ENCODE peak calls at places on chromosomes 2 and 18, in nine cellular contexts. Y, N, G, V, U, E, M, K and P are unnamed samples.

GRCh38 chr2:227407601-227408089 is 19.9 kb upstream of the SCYGR1 start:
- DNase-seq in U (no peak), G (peak; percentile 39), M (peak; percentile 81), Y (no peak), E (no peak), K (no peak), N (no peak), V (no peak), P (peak; percentile 86)

GRCh38 chr2:8634466-8635172 is 47.2 kb upstream of the ID2 start:
- DNase-seq in V (no peak), E (no peak), M (no peak), U (no peak), N (no peak), K (no peak), Y (no peak), G (no peak), P (no peak)

GRCh38 chr2:142218471-142218870 is 87.7 kb upstream of the LRP1B start:
- DNase-seq in E (peak; percentile 2), N (no peak), U (no peak), G (peak; percentile 93), V (peak; percentile 46), K (no peak), M (no peak), Y (no peak), P (no peak)

GRCh38 chr2:156455366-156455975 is 19.3 kb downstream of the GPD2 start:
- DNase-seq in V (peak; percentile 58), Y (no peak), E (peak; percentile 87), K (no peak), N (no peak), G (peak; percentile 48), U (no peak), M (no peak), P (no peak)

GRCh38 chr18:45110577-45111506 is 430.2 kb downstream of the SETBP1 start:
- DNase-seq in V (peak; percentile 66), N (peak; percentile 12), M (peak; percentile 70), U (no peak), G (no peak), K (no peak), Y (peak; percentile 71), E (peak; percentile 81), P (no peak)

GRCh38 chr18:10290244-10291240 is 163.9 kb upstream of the APCDD1 start:
- DNase-seq in Y (no peak), G (peak; percentile 7), N (no peak), M (no peak), K (peak; percentile 64), E (no peak), V (no peak), U (no peak), P (peak; percentile 74)

GRCh38 chr18:59265246-59266018 is 7.8 kb downstream of the RAX start:
- DNase-seq in U (no peak), M (no peak), K (no peak), V (no peak), E (no peak), G (no peak), Y (no peak), N (peak; percentile 37), P (no peak)

GRCh38 chr18:79400091-79400590 is 4.4 kb downstream of the NFATC1 start:
- DNase-seq in E (no peak), N (peak; percentile 82), G (no peak), U (no peak), K (no peak), M (peak; percentile 85), V (no peak), Y (peak; percentile 75), P (peak; percentile 46)

GRCh38 chr2:121088251-121089004 is 196.6 kb downstream of the TFCP2L1 start:
- DNase-seq in V (no peak), G (peak; percentile 58), E (peak; percentile 71), N (no peak), Y (peak; percentile 42), K (no peak), U (no peak), M (no peak), P (no peak)

GRCh38 chr18:31506024-31506742 is 8.2 kb downstream of the DSG2 start:
- DNase-seq in G (peak; percentile 78), K (no peak), N (no peak), E (peak; percentile 52), V (peak; percentile 47), M (no peak), U (no peak), Y (no peak), P (peak; percentile 22)

GRCh38 chr2:220373878-220374277 is 746.4 kb downstream of the SLC4A3 start:
- DNase-seq in V (peak; percentile 44), U (no peak), E (peak; percentile 6), M (no peak), N (no peak), G (peak; percentile 84), Y (no peak), K (peak; percentile 10), P (peak; percentile 28)

GRCh38 chr2:205060269-205060668 is 515.0 kb downstream of the PARD3B start:
- DNase-seq in E (peak; percentile 49), M (no peak), Y (no peak), V (peak; percentile 84), U (no peak), K (peak; percentile 32), N (no peak), G (peak; percentile 79), P (peak; percentile 78)

GRCh38 chr2:21288732-21289506 is 165.2 kb downstream of the TDRD15 start:
- DNase-seq in N (no peak), E (no peak), M (no peak), V (no peak), K (no peak), Y (no peak), U (no peak), G (no peak), P (no peak)

GRCh38 chr18:10213526-10213925 is 240.9 kb upstream of the APCDD1 start:
- DNase-seq in V (no peak), Y (no peak), K (peak; percentile 10), N (no peak), G (peak; percentile 64), E (peak; percentile 33), M (no peak), U (no peak), P (peak; percentile 74)

GRCh38 chr2:141399270-141399669 is 731.5 kb downstream of the LRP1B start:
- DNase-seq in U (no peak), K (no peak), M (no peak), E (peak; percentile 3), V (peak; percentile 6), N (no peak), Y (no peak), G (peak; percentile 39), P (peak; percentile 13)

DNA sequence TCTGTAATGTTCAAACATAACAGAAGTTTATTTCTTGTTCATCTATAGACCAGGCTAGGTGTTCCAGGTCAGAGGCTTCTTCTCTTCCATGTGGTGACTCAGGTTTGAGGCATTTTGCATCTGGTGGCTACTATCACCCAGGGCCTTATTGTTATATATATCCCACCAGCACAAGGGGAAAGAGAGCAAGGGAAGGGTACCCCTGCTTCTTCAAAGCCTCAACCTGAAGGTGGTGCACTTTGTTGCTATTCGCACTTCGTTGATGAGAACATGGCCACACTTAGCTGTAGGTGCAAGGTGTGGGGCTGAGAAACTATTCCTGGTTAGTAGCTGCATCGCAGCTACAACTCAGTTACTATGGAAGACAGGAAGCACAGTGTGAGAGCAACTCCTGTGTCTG is 27.4 kb upstream of the SLC3A1 start:
- DNase-seq in V (no peak), K (no peak), Y (no peak), M (no peak), U (no peak), E (no peak), N (no peak), G (no peak), P (no peak)
- TF ChIP-seq CTCF in V (no peak), K (no peak), Y (no peak), M (no peak), U (no peak), E (no peak), N (no peak), G (no peak), P (no peak)

DNA sequence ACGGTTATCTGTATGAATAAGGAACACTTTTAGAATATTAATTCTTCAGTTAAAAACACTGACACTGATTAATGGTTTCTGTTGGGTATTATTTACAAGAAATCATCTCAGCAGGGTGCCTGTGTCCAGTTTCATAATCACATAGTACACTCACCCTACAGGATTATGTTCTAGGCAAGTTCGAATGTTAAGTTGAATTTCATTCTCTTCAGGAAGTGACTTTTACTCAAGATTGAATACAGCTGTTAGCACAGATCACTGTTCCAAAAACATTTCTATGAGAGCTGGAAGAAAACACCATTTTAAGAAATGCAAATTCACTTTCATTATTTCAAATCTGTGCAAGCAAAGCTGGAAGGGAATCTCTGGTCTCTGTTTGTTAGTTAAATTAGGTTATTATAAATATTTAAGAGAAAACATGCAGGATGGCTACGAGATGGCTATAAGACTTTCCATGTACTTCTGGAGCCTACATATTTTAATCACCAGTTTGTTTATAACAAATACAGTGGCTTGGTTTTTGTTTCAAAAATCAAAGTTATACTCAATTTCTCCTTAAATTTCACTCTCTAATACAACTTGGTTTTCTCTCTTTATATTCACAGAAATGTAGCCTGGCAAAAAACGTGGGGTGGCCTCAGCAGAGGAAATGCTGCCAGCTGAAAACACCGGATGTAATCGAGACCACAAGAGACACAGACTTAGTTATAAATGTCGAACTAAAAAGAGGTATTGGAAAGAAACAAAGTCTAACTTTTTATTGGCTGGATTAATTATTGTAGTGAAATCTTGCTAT is 65.8 kb downstream of the RBMS1 start:
- DNase-seq in U (no peak), M (no peak), K (peak; percentile 76), E (peak; percentile 93), G (peak; percentile 95), N (no peak), V (peak; percentile 72), Y (no peak), P (peak; percentile 93)
- H3K4me3 ChIP-seq in U (no peak overlapping the region), M (peak overlapping the region; percentile 27), K (peak overlapping the region; percentile 8), E (peak overlapping the region; percentile 19), G (no peak overlapping the region), N (no peak overlapping the region), V (peak overlapping the region; percentile 28), Y (peak overlapping the region; percentile 17), P (peak overlapping the region; percentile 34)

GRCh38 chr2:236109473-236109872 is 58.7 kb downstream of the GBX2 start:
- DNase-seq in U (no peak), G (no peak), V (no peak), E (no peak), M (no peak), K (no peak), Y (no peak), N (no peak), P (no peak)
- TF ChIP-seq CTCF in U (no peak), G (no peak), V (no peak), E (no peak), M (no peak), K (no peak), Y (no peak), N (no peak), P (no peak)

GRCh38 chr2:109129921-109130725 is 1.1 kb downstream of the SH3RF3 start:
- DNase-seq in E (peak; percentile 29), K (no peak), N (no peak), M (peak; percentile 78), G (peak; percentile 23), U (peak; percentile 37), V (peak; percentile 23), Y (no peak), P (peak; percentile 68)

GRCh38 chr2:109128466-109129355 is at the start of gene SH3RF3:
- DNase-seq in K (no peak), V (peak; percentile 69), E (peak; percentile 51), N (peak; percentile 34), G (peak; percentile 52), U (peak; percentile 34), Y (peak; percentile 43), M (peak; percentile 76), P (peak; percentile 64)

GRCh38 chr2:109130726-109130995 is 1.7 kb downstream of the SH3RF3 start:
- DNase-seq in E (no peak), V (no peak), N (no peak), M (no peak), U (no peak), Y (no peak), G (no peak), K (no peak), P (no peak)

GRCh38 chr2:109128048-109128465 is 948 bp upstream of the SH3RF3 start:
- DNase-seq in U (peak; percentile 75), K (peak; percentile 50), G (peak; percentile 93), V (peak; percentile 87), M (peak; percentile 92), E (peak; percentile 86), Y (peak; percentile 83), N (peak; percentile 67), P (peak; percentile 94)

GRCh38 chr2:109129356-109129920 is 433 bp downstream of the SH3RF3 start:
- DNase-seq in K (no peak), M (no peak), Y (peak; percentile 32), N (no peak), U (no peak), E (peak; percentile 19), G (peak; percentile 30), V (peak; percentile 52), P (peak; percentile 53)
- H3K4me3 ChIP-seq in K (peak overlapping the region; percentile 78), M (peak overlapping the region; percentile 73), Y (peak overlapping the region; percentile 25), N (no peak overlapping the region), U (peak overlapping the region; percentile 65), E (peak overlapping the region; percentile 73), G (peak overlapping the region; percentile 71), V (peak overlapping the region; percentile 66), P (peak overlapping the region; percentile 88)